ENCODE peak calls at places on chromosomes 12 and 14, in seven cellular contexts. One of them, this sample, is unnamed.

GRCh38 chr14:91167380-91167770 is 53.5 kb downstream of the DGLUCY start:
- DNase-seq in right atrium auricular region: no peak
- DNase-seq in heart left ventricle: no peak
- DNase-seq in body of pancreas: peak
- DNase-seq in neural progenitor cell: no peak
- DNase-seq in ovary: no peak
- DNase-seq in CD8-positive, alpha-beta memory T cell: no peak
- DNase-seq in this sample: no peak

GRCh38 chr14:22996823-22997301 is 13.1 kb downstream of the C14orf93 start:
- DNase-seq in right atrium auricular region: no peak
- DNase-seq in heart left ventricle: no peak
- DNase-seq in body of pancreas: no peak
- DNase-seq in neural progenitor cell: no peak
- DNase-seq in ovary: peak
- DNase-seq in CD8-positive, alpha-beta memory T cell: no peak
- DNase-seq in this sample: no peak

GRCh38 chr14:75289840-75290388 is 11.3 kb downstream of the FOS start:
- DNase-seq in right atrium auricular region: no peak
- DNase-seq in heart left ventricle: no peak
- DNase-seq in body of pancreas: no peak
- DNase-seq in neural progenitor cell: no peak
- DNase-seq in ovary: no peak
- DNase-seq in CD8-positive, alpha-beta memory T cell: no peak
- DNase-seq in this sample: no peak

GRCh38 chr12:105025890-105026289 is 39.8 kb downstream of the NOPCHAP1 start:
- DNase-seq in right atrium auricular region: peak
- DNase-seq in heart left ventricle: peak
- DNase-seq in body of pancreas: peak
- DNase-seq in neural progenitor cell: no peak
- DNase-seq in ovary: no peak
- DNase-seq in CD8-positive, alpha-beta memory T cell: no peak
- DNase-seq in this sample: peak

GRCh38 chr14:89283327-89284060 is 133.5 kb downstream of the FOXN3 start:
- DNase-seq in right atrium auricular region: no peak
- DNase-seq in heart left ventricle: no peak
- DNase-seq in body of pancreas: no peak
- DNase-seq in neural progenitor cell: no peak
- DNase-seq in ovary: no peak
- DNase-seq in CD8-positive, alpha-beta memory T cell: peak
- DNase-seq in this sample: no peak

GRCh38 chr14:54329082-54329695 is 67.6 kb upstream of the CDKN3 start:
- DNase-seq in right atrium auricular region: peak
- DNase-seq in heart left ventricle: peak
- DNase-seq in body of pancreas: peak
- DNase-seq in neural progenitor cell: peak
- DNase-seq in ovary: peak
- DNase-seq in CD8-positive, alpha-beta memory T cell: no peak
- DNase-seq in this sample: no peak

GRCh38 chr12:45637706-45638105 is 91.8 kb upstream of the ARID2 start:
- DNase-seq in right atrium auricular region: no peak
- DNase-seq in heart left ventricle: no peak
- DNase-seq in body of pancreas: no peak
- DNase-seq in neural progenitor cell: no peak
- DNase-seq in ovary: no peak
- DNase-seq in CD8-positive, alpha-beta memory T cell: no peak
- DNase-seq in this sample: no peak

GRCh38 chr12:26017484-26018211 is 59.2 kb downstream of the RASSF8 start:
- DNase-seq in right atrium auricular region: no peak
- DNase-seq in heart left ventricle: no peak
- DNase-seq in body of pancreas: no peak
- DNase-seq in neural progenitor cell: peak
- DNase-seq in ovary: no peak
- DNase-seq in CD8-positive, alpha-beta memory T cell: no peak
- DNase-seq in this sample: no peak

GRCh38 chr14:65780566-65780965 is 368.0 kb downstream of the FUT8 start:
- DNase-seq in right atrium auricular region: no peak
- DNase-seq in heart left ventricle: no peak
- DNase-seq in body of pancreas: no peak
- DNase-seq in neural progenitor cell: no peak
- DNase-seq in ovary: no peak
- DNase-seq in CD8-positive, alpha-beta memory T cell: no peak
- DNase-seq in this sample: no peak

GRCh38 chr12:50221228-50222008 is 54.2 kb upstream of the CERS5 start:
- DNase-seq in right atrium auricular region: no peak
- DNase-seq in heart left ventricle: peak
- DNase-seq in body of pancreas: peak
- DNase-seq in neural progenitor cell: peak
- DNase-seq in ovary: no peak
- DNase-seq in CD8-positive, alpha-beta memory T cell: no peak
- DNase-seq in this sample: no peak

DNA sequence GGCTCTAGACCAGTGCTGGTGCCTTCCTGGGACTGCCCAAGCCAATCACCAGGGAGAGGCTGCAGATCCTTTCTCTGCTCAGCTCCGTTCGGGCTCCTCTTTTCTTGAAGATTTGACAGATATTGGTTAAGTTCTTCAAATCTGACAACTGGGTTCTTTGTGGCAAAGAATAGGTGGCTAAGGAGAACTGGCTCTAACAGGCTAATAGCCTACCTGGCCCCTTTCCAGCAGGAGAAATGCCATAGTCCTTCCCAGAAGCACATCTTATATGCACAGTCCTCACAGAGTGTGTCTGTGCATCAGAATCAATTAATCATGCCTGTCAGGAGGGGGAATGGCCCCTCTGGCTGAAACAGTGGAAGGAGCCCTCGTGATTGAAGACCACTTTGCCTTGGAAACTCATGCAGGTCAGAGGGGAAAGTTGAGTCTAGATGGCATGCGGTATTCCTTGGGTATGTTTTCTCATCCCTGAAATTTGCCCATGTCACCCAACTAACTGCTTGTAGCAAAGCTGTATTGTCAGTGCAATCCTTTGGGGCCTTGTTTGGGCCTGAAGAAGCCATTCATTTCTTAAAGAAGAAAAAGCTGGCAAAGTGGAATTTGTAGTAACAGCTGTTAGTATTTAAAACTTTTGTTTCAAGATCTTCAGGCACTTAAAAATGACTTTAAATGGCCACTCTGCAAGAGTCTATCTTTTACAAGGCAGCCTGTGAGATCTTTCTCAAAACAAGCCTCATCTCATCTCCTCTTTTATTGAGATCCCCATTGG is 251.6 kb downstream of the ZFP36L1 start:
- DNase-seq in right atrium auricular region: no peak
- DNase-seq in heart left ventricle: no peak
- DNase-seq in body of pancreas: no peak
- DNase-seq in neural progenitor cell: no peak
- DNase-seq in ovary: no peak
- DNase-seq in CD8-positive, alpha-beta memory T cell: no peak
- DNase-seq in this sample: no peak
- H3K27ac ChIP-seq in right atrium auricular region: no peak
- H3K27ac ChIP-seq in heart left ventricle: no peak
- H3K27ac ChIP-seq in body of pancreas: no peak
- H3K27ac ChIP-seq in neural progenitor cell: no peak
- H3K27ac ChIP-seq in ovary: peak
- H3K27ac ChIP-seq in CD8-positive, alpha-beta memory T cell: no peak
- H3K27ac ChIP-seq in this sample: no peak

GRCh38 chr12:48184549-48184922 is 1.1 kb downstream of the CCDC184 start:
- DNase-seq in right atrium auricular region: no peak
- DNase-seq in heart left ventricle: no peak
- DNase-seq in body of pancreas: no peak
- DNase-seq in neural progenitor cell: peak
- DNase-seq in ovary: peak
- DNase-seq in CD8-positive, alpha-beta memory T cell: no peak
- DNase-seq in this sample: no peak
- H3K27ac ChIP-seq in right atrium auricular region: no peak
- H3K27ac ChIP-seq in heart left ventricle: no peak
- H3K27ac ChIP-seq in body of pancreas: no peak
- H3K27ac ChIP-seq in neural progenitor cell: no peak
- H3K27ac ChIP-seq in ovary: no peak
- H3K27ac ChIP-seq in CD8-positive, alpha-beta memory T cell: no peak
- H3K27ac ChIP-seq in this sample: no peak

GRCh38 chr12:108643941-108644742 is 10.4 kb upstream of the SELPLG start:
- DNase-seq in right atrium auricular region: peak
- DNase-seq in heart left ventricle: no peak
- DNase-seq in body of pancreas: peak
- DNase-seq in neural progenitor cell: no peak
- DNase-seq in ovary: peak
- DNase-seq in CD8-positive, alpha-beta memory T cell: no peak
- DNase-seq in this sample: peak

GRCh38 chr12:108642899-108643654 is 9.4 kb upstream of the SELPLG start:
- DNase-seq in right atrium auricular region: no peak
- DNase-seq in heart left ventricle: no peak
- DNase-seq in body of pancreas: no peak
- DNase-seq in neural progenitor cell: no peak
- DNase-seq in ovary: no peak
- DNase-seq in CD8-positive, alpha-beta memory T cell: no peak
- DNase-seq in this sample: no peak

GRCh38 chr12:108645686-108646596 is 12.2 kb upstream of the SELPLG start:
- DNase-seq in right atrium auricular region: no peak
- DNase-seq in heart left ventricle: no peak
- DNase-seq in body of pancreas: no peak
- DNase-seq in neural progenitor cell: no peak
- DNase-seq in ovary: no peak
- DNase-seq in CD8-positive, alpha-beta memory T cell: no peak
- DNase-seq in this sample: no peak

GRCh38 chr12:108646597-108647190 is 13.0 kb upstream of the SELPLG start:
- DNase-seq in right atrium auricular region: no peak
- DNase-seq in heart left ventricle: no peak
- DNase-seq in body of pancreas: no peak
- DNase-seq in neural progenitor cell: no peak
- DNase-seq in ovary: no peak
- DNase-seq in CD8-positive, alpha-beta memory T cell: no peak
- DNase-seq in this sample: no peak

DNA sequence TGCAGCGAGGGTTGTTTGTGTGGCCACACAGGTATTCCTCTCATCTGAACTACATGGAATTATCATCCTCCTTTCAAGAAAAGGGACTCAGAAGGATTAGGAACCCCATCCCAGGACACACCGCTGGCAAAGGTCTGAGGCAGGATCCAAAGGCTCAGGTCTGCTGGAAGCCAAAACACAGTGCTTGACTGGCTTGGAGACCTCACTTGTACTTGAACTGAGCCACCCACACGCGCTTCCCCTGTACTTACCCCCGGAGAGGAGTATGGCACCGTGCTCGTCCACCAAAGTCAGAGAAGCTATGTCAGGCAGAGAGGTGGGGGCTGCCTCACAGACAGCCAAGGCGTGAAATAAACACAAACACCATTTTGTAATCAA is 11.0 kb upstream of the SELPLG start:
- DNase-seq in right atrium auricular region: no peak
- DNase-seq in heart left ventricle: no peak
- DNase-seq in body of pancreas: no peak
- DNase-seq in neural progenitor cell: no peak
- DNase-seq in ovary: no peak
- DNase-seq in CD8-positive, alpha-beta memory T cell: no peak
- DNase-seq in this sample: no peak
- H3K27ac ChIP-seq in right atrium auricular region: peak
- H3K27ac ChIP-seq in heart left ventricle: peak
- H3K27ac ChIP-seq in body of pancreas: no peak
- H3K27ac ChIP-seq in neural progenitor cell: no peak
- H3K27ac ChIP-seq in ovary: peak
- H3K27ac ChIP-seq in CD8-positive, alpha-beta memory T cell: no peak
- H3K27ac ChIP-seq in this sample: no peak

DNA sequence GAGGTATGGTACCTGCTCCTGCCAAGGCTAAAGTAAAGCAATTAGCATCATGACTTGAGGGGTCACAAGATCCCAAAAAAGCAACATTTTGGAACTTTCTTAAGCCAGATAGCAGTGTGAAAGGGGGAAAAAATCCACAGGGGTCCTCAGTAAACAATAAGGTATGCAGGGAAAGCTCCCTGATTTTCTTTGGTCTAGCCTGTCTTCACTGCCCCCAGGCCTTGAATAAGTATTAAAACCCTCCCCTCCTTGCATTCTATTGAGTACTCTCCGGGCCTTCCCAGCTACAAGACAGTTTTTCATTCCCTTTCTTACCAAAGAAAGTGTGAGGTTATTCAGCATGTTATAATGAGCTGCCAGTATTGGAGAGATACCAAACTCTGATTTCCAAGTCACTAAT is 59.7 kb upstream of the KIF21A start:
- DNase-seq in right atrium auricular region: no peak
- DNase-seq in heart left ventricle: no peak
- DNase-seq in body of pancreas: no peak
- DNase-seq in neural progenitor cell: peak
- DNase-seq in ovary: no peak
- DNase-seq in CD8-positive, alpha-beta memory T cell: no peak
- DNase-seq in this sample: no peak
- H3K27ac ChIP-seq in right atrium auricular region: no peak
- H3K27ac ChIP-seq in heart left ventricle: no peak
- H3K27ac ChIP-seq in body of pancreas: no peak
- H3K27ac ChIP-seq in neural progenitor cell: peak
- H3K27ac ChIP-seq in ovary: no peak
- H3K27ac ChIP-seq in CD8-positive, alpha-beta memory T cell: no peak
- H3K27ac ChIP-seq in this sample: no peak

DNA sequence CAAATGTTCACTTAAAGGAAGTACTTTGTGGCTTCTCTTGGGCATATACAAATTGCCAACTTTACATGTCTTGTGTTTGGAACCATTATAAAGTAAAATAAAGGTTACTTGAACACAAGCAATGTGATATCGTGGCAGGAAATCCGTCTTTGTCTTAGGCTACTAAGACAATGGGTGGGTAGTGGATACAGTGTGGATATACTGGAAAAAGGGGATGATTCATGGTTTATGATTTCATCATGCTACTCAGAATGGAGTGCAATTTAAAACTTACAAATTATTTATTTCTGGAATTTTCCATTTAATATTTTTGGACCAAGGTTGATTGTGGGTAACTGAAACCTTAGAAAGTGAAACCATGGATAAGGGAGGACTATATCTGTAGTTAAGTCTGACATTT is 48.4 kb downstream of the MYRFL start:
- DNase-seq in right atrium auricular region: no peak
- DNase-seq in heart left ventricle: no peak
- DNase-seq in body of pancreas: no peak
- DNase-seq in neural progenitor cell: no peak
- DNase-seq in ovary: no peak
- DNase-seq in CD8-positive, alpha-beta memory T cell: no peak
- DNase-seq in this sample: no peak
- H3K27ac ChIP-seq in right atrium auricular region: no peak
- H3K27ac ChIP-seq in heart left ventricle: no peak
- H3K27ac ChIP-seq in body of pancreas: no peak
- H3K27ac ChIP-seq in neural progenitor cell: no peak
- H3K27ac ChIP-seq in ovary: no peak
- H3K27ac ChIP-seq in CD8-positive, alpha-beta memory T cell: no peak
- H3K27ac ChIP-seq in this sample: no peak

This sample was measured in aorta.